ENCODE peak calls at places on chromosomes 6 and 20, in nine cellular contexts. J, S, U, Q, T, W, V, G and H are unnamed samples.

GRCh38 chr6:46265373-46265772 is 94.6 kb upstream of the ENPP5 start:
- DNase-seq in J (no peak), S (no peak), U (no peak), Q (no peak), T (no peak), W (no peak), V (no peak), G (no peak), H (no peak)

GRCh38 chr6:19562468-19562867 is 274.7 kb upstream of the ID4 start:
- DNase-seq in J (no peak), S (no peak), U (no peak), Q (no peak), T (no peak), W (peak; percentile 17), V (no peak), G (no peak), H (no peak)

GRCh38 chr6:24517659-24518538 is 23.1 kb downstream of the ALDH5A1 start:
- DNase-seq in J (no peak), S (no peak), U (no peak), Q (no peak), T (no peak), W (no peak), V (no peak), G (no peak), H (no peak)

GRCh38 chr20:48898210-48898609 is 23.3 kb upstream of the ARFGEF2 start:
- DNase-seq in J (no peak), S (no peak), U (no peak), Q (no peak), T (no peak), W (no peak), V (peak; percentile 21), G (no peak), H (no peak)

GRCh38 chr6:93369586-93370134 is 49.7 kb downstream of the EPHA7 start:
- DNase-seq in J (no peak), S (no peak), U (no peak), Q (no peak), T (no peak), W (peak; percentile 60), V (no peak), G (no peak), H (no peak)

GRCh38 chr6:139821669-139822223 is 447.3 kb upstream of the CITED2 start:
- DNase-seq in J (no peak), S (no peak), U (no peak), Q (no peak), T (no peak), W (no peak), V (no peak), G (no peak), H (no peak)

GRCh38 chr20:3000852-3001523 is 42.4 kb upstream of the GNRH2 start:
- DNase-seq in J (no peak), S (no peak), U (peak; percentile 63), Q (peak; percentile 71), T (no peak), W (peak; percentile 73), V (no peak), G (peak; percentile 37), H (no peak)

GRCh38 chr6:158717341-158718328 is 67.8 kb downstream of the SYTL3 start:
- DNase-seq in J (no peak), S (peak; percentile 19), U (peak; percentile 62), Q (peak; percentile 72), T (no peak), W (no peak), V (no peak), G (no peak), H (no peak)

GRCh38 chr6:35096129-35096852 is 44.8 kb downstream of the TCP11 start:
- DNase-seq in J (no peak), S (no peak), U (no peak), Q (no peak), T (no peak), W (peak; percentile 59), V (peak; percentile 13), G (no peak), H (no peak)

GRCh38 chr6:115914098-115914497 is 146.6 kb downstream of the FRK start:
- DNase-seq in J (no peak), S (no peak), U (no peak), Q (no peak), T (no peak), W (no peak), V (no peak), G (no peak), H (no peak)

GRCh38 chr6:26250806-26251075 is 114.3 kb upstream of the BTN3A2 start:
- DNase-seq in J (no peak), S (peak; percentile 30), U (no peak), Q (no peak), T (no peak), W (no peak), V (no peak), G (peak; percentile 66), H (no peak)

GRCh38 chr6:145728986-145729385 is 6.3 kb downstream of the EPM2A start:
- DNase-seq in J (no peak), S (no peak), U (no peak), Q (no peak), T (no peak), W (no peak), V (no peak), G (no peak), H (no peak)

GRCh38 chr20:8094415-8094818 is 37.6 kb upstream of the PLCB1 start:
- DNase-seq in J (peak; percentile 0), S (no peak), U (no peak), Q (no peak), T (no peak), W (peak; percentile 30), V (peak; percentile 14), G (no peak), H (no peak)

GRCh38 chr6:39984051-39984450 is 49.8 kb upstream of the MOCS1 start:
- DNase-seq in J (no peak), S (no peak), U (no peak), Q (no peak), T (no peak), W (no peak), V (no peak), G (no peak), H (peak; percentile 24)

GRCh38 chr6:90139272-90139817 is 157.3 kb downstream of the BACH2 start:
- DNase-seq in J (no peak), S (no peak), U (no peak), Q (no peak), T (no peak), W (no peak), V (no peak), G (no peak), H (no peak)

GRCh38 chr6:160972111-160972510 is 19.5 kb upstream of the MAP3K4 start:
- DNase-seq in J (no peak), S (no peak), U (no peak), Q (peak; percentile 34), T (no peak), W (no peak), V (no peak), G (no peak), H (no peak)

GRCh38 chr20:34045294-34045693 is 51.6 kb downstream of the RALY start:
- DNase-seq in J (no peak), S (no peak), U (no peak), Q (no peak), T (no peak), W (peak; percentile 73), V (no peak), G (peak; percentile 64), H (no peak)

GRCh38 chr6:16747232-16748027 is 13.8 kb downstream of the ATXN1 start:
- DNase-seq in J (no peak), S (no peak), U (no peak), Q (no peak), T (no peak), W (peak; percentile 68), V (no peak), G (no peak), H (no peak)

GRCh38 chr20:21102691-21103311 is 3.4 kb downstream of the LINC00237 start:
- DNase-seq in J (peak; percentile 33), S (peak; percentile 23), U (peak; percentile 41), Q (peak; percentile 37), T (no peak), W (no peak), V (no peak), G (peak; percentile 70), H (no peak)

GRCh38 chr6:98576811-98577210 is 257.6 kb upstream of the POU3F2 start:
- DNase-seq in J (no peak), S (no peak), U (no peak), Q (no peak), T (no peak), W (no peak), V (no peak), G (no peak), H (no peak)

GRCh38 chr6:22133352-22133751 is 163.5 kb downstream of the PRL start:
- DNase-seq in J (no peak), S (no peak), U (no peak), Q (no peak), T (no peak), W (no peak), V (no peak), G (no peak), H (no peak)